ENCODE peak calls at places on chromosomes 11 and 22, in four cellular contexts. U is A549, P is K562, A is IMR-90. M is an unnamed sample.

GRCh38 chr11:126444072-126444471 is 88.6 kb downstream of the ST3GAL4 start:
- DNase-seq in U (no peak), P (no peak), A (peak; percentile 36), M (no peak)

GRCh38 chr11:78796956-78797355 is 222.3 kb upstream of the NARS2 start:
- DNase-seq in P (no peak), U (peak; percentile 14), A (peak; percentile 100), M (no peak)

GRCh38 chr22:31089101-31090100 is 8.3 kb downstream of the SMTN start:
- DNase-seq in A (no peak), P (peak; percentile 64), U (peak; percentile 31), M (peak; percentile 77)

GRCh38 chr11:121467965-121468364 is 15.2 kb upstream of the SORL1-AS1 start:
- DNase-seq in P (no peak), U (no peak), A (no peak), M (no peak)

GRCh38 chr11:70244698-70245097 is 25.8 kb upstream of the PPFIA1 start:
- DNase-seq in P (no peak), A (peak; percentile 98), U (peak; percentile 70), M (no peak)

GRCh38 chr11:134994431-134994830 is 582.4 kb upstream of the B3GAT1 start:
- DNase-seq in P (no peak), U (no peak), A (no peak), M (no peak)

GRCh38 chr11:110529043-110529442 is 99.3 kb downstream of the FDX1 start:
- DNase-seq in U (peak; percentile 14), A (no peak), P (peak; percentile 28), M (no peak)

GRCh38 chr22:45163074-45163416 is 680 bp upstream of the NUP50 start:
- DNase-seq in U (peak; percentile 32), P (peak; percentile 9), A (peak; percentile 54), M (peak; percentile 41)

GRCh38 chr11:825366-826231 is 2.1 kb upstream of the CRACR2B start:
- DNase-seq in A (no peak), U (no peak), P (no peak), M (no peak)

GRCh38 chr11:72814831-72815618 is 814 bp downstream of the ATG16L2 start:
- DNase-seq in A (peak; percentile 54), U (peak; percentile 86), P (peak; percentile 52), M (peak; percentile 60)

GRCh38 chr22:46537221-46537945 is at the start of gene CELSR1:
- DNase-seq in A (peak; percentile 11), U (peak; percentile 77), P (no peak), M (peak; percentile 76)

GRCh38 chr11:59145534-59145933 is 2.9 kb downstream of the FAM111A start:
- DNase-seq in P (no peak), U (no peak), A (peak; percentile 64), M (no peak)

GRCh38 chr22:36110306-36110791 is 50.2 kb downstream of the APOL3 start:
- DNase-seq in P (no peak), A (no peak), U (no peak), M (no peak)

GRCh38 chr11:62560566-62561103 is 13.1 kb downstream of the EEF1G start:
- DNase-seq in U (peak; percentile 95), A (peak; percentile 98), P (peak; percentile 85), M (peak; percentile 71)

GRCh38 chr11:34537636-34538035 is 24.0 kb upstream of the ELF5 start:
- DNase-seq in U (no peak), P (no peak), A (no peak), M (no peak)

GRCh38 chr22:45376009-45376408 is 37.4 kb downstream of the SMC1B start:
- DNase-seq in P (no peak), U (no peak), A (no peak), M (no peak)

GRCh38 chr22:37147186-37147990 is 2.3 kb downstream of the IL2RB start:
- DNase-seq in P (no peak), U (no peak), A (no peak), M (no peak)

GRCh38 chr11:3836903-3837302 is 3.9 kb downstream of the RHOG start:
- DNase-seq in A (no peak), U (no peak), P (peak; percentile 52), M (no peak)

GRCh38 chr11:82927264-82927880 is 25.8 kb downstream of the DDIAS start:
- DNase-seq in U (peak; percentile 65), A (peak; percentile 64), P (peak; percentile 47), M (peak; percentile 51)

GRCh38 chr11:11931461-11932055 is 76.9 kb downstream of the DKK3 start:
- DNase-seq in A (peak; percentile 74), P (peak; percentile 35), U (peak; percentile 64), M (peak; percentile 46)

GRCh38 chr22:29071261-29072045 is 1.4 kb upstream of the KREMEN1 start:
- DNase-seq in U (peak; percentile 31), P (no peak), A (peak; percentile 7), M (peak; percentile 73)

GRCh38 chr11:94674005-94674491 is 94.1 kb upstream of the AMOTL1 start:
- DNase-seq in A (no peak), U (no peak), P (no peak), M (no peak)

GRCh38 chr11:105189586-105189985 is 50.0 kb upstream of the CARD18 start:
- DNase-seq in A (no peak), U (no peak), P (no peak), M (no peak)

GRCh38 chr11:94759522-94759921 is 8.6 kb upstream of the AMOTL1 start:
- DNase-seq in U (no peak), A (no peak), P (no peak), M (no peak)

GRCh38 chr11:124174001-124174400 is 9.1 kb upstream of the OR10D3 start:
- DNase-seq in U (peak; percentile 58), A (peak; percentile 64), P (peak; percentile 56), M (no peak)

GRCh38 chr22:24841261-24841660 is 35.2 kb downstream of the SGSM1 start:
- DNase-seq in A (no peak), P (no peak), U (no peak), M (no peak)

GRCh38 chr22:46578251-46578823 is 40.9 kb upstream of the CELSR1 start:
- DNase-seq in P (no peak), A (no peak), U (no peak), M (no peak)

GRCh38 chr11:36672815-36673450 is 74.9 kb upstream of the RAG2 start:
- DNase-seq in A (peak; percentile 58), U (peak; percentile 58), P (peak; percentile 11), M (peak; percentile 11)

GRCh38 chr11:44311339-44312261 is 1.7 kb upstream of the ALX4 start:
- DNase-seq in P (no peak), A (no peak), U (no peak), M (no peak)

GRCh38 chr11:124875943-124876817 is 10.9 kb downstream of the ROBO3 start:
- DNase-seq in P (peak; percentile 88), U (peak; percentile 90), A (peak; percentile 96), M (peak; percentile 90)

GRCh38 chr22:19149047-19149883 is 827 bp downstream of the GSC2 start:
- DNase-seq in P (no peak), A (no peak), U (no peak), M (no peak)
- TF ChIP-seq BHLHE40 in P (no peak), A (no peak), U (no peak), M (no peak)

DNA sequence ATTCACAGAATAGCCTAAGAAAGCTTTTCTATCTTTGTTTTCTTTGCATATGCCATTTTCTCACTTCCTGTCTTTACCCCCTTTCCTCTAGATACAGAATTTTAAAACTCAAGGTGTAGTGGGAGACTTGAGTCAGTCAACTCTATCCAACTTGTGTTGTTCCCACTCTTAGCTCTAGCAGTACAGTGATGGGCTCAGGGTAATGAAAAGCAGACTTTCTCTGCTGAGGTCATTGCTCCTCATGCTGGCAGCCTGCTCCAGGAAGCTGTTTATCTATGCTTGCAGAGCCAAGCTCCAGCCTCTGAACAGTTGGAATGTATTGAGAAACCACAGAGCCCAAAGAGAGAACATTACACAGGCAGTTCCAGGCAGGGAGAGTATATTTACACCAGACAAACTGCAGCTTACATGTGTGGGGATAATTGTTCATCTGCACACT is 68.1 kb downstream of the CSTPP1 start:
- DNase-seq in A (peak; percentile 98), U (peak; percentile 19), P (peak; percentile 81), M (no peak)
- TF ChIP-seq BHLHE40 in A (peak; percentile 43), U (no peak), P (no peak), M (no peak)

GRCh38 chr11:27396259-27396839 is 33.3 kb upstream of the CCDC34 start:
- DNase-seq in P (no peak), A (no peak), U (no peak), M (no peak)

GRCh38 chr11:27395556-27396258 is 32.7 kb upstream of the CCDC34 start:
- DNase-seq in A (peak; percentile 76), U (peak; percentile 97), P (no peak), M (peak; percentile 14)

GRCh38 chr11:27401280-27401679 is 38.3 kb upstream of the CCDC34 start:
- DNase-seq in A (no peak), U (no peak), P (no peak), M (no peak)

GRCh38 chr11:27397619-27398412 is 34.8 kb upstream of the CCDC34 start:
- DNase-seq in U (no peak), P (peak; percentile 20), A (no peak), M (no peak)

DNA sequence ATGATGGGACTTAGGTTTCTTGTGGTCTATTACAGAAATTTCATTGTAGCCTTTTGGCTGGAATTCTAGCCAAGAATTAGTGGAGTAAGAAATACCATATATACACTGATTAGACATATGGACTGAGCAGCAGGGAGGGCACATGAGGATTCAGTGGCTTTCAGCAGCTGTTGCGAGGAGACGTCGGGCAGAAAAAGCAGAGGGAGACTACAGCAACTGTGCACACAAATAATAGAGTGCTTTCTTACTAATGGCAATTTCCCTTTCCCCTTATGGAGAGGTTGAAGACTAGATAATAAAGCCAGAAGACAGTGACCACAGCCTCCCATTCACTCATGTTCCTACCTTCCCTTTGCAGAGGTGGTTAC is 35.4 kb upstream of the CCDC34 start:
- DNase-seq in U (no peak), P (no peak), A (no peak), M (no peak)
- TF ChIP-seq BHLHE40 in U (no peak), P (no peak), A (no peak), M (no peak)

DNA sequence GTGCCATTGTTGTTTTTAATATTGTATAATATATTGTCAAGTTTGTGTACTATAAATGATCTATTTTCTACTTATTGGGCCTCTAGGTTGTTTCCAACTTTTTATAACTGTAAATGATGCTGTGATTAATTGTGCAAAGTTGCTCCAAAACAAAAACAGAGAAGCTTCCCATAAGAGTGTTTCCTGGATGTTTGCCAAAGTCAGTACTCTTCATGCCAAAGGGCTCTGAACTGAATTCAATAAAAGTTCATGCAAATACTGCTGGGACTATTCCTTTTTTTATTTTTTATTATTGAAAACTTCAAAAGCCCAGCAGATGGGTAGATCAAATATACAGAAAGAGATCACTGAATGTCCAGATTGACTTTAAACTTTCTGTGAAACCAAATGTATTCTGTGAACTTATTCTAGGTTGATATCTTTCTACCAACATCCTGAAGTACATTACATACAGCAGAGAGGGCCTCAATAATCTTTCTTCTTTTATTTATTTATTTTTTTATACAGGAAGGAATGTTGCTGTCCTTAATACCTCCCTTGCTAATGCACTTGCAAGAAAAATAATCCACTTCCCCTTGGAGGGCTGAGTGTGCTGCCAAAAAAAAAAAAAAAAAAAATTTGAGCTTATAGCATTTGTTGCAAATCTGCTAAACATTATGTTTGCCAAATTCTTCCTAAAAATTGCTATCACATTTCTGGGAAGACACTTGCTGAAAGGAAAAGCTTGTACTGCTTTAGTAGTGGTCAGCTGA is 53.1 kb downstream of the CTSC start:
- DNase-seq in U (no peak), P (no peak), A (peak; percentile 19), M (no peak)
- TF ChIP-seq BHLHE40 in U (no peak), P (no peak), A (no peak), M (no peak)